ENCODE peak calls at places on chromosomes 11 and 22, in seven cellular contexts. R is gastrocnemius medialis; Q is AG09309; M is CD4-positive, alpha-beta memory T cell; L is BE2C; N is BJ; X is body of pancreas. H is an unnamed sample.

GRCh38 chr11:12287009-12287373 is 90.4 kb upstream of the PARVA start:
- DNase-seq in R (no peak), Q (peak; percentile 88), M (no peak), L (peak; percentile 25), N (peak; percentile 86), X (no peak), H (peak; percentile 96)

GRCh38 chr22:30028731-30029130 is 51.5 kb upstream of the HORMAD2 start:
- DNase-seq in R (no peak), Q (no peak), M (no peak), L (no peak), N (no peak), X (no peak), H (no peak)

GRCh38 chr11:80916180-80916811 is 1475.5 kb upstream of the TENM4 start:
- DNase-seq in R (no peak), Q (no peak), M (no peak), L (no peak), N (no peak), X (no peak), H (no peak)

GRCh38 chr11:74926304-74927030 is 22.4 kb downstream of the XRRA1 start:
- DNase-seq in R (no peak), Q (peak; percentile 57), M (no peak), L (no peak), N (no peak), X (no peak), H (no peak)

GRCh38 chr11:110431212-110432073 is 1.7 kb downstream of the FDX1 start:
- DNase-seq in R (no peak), Q (no peak), M (peak; percentile 22), L (no peak), N (no peak), X (no peak), H (peak; percentile 26)

GRCh38 chr11:75384438-75385080 is 14.8 kb upstream of the RPS3 start:
- DNase-seq in R (peak; percentile 32), Q (no peak), M (peak; percentile 76), L (peak; percentile 84), N (no peak), X (peak; percentile 82), H (peak; percentile 71)

GRCh38 chr11:56783448-56784041 is 35.0 kb upstream of the OR9G4 start:
- DNase-seq in R (no peak), Q (peak; percentile 38), M (peak; percentile 1), L (no peak), N (no peak), X (no peak), H (peak; percentile 75)

GRCh38 chr22:23403152-23403719 is 176.9 kb downstream of the IGLL1 start:
- DNase-seq in R (no peak), Q (no peak), M (no peak), L (no peak), N (no peak), X (no peak), H (no peak)

GRCh38 chr11:34680918-34681554 is 60.1 kb downstream of the EHF start:
- DNase-seq in R (no peak), Q (peak; percentile 13), M (no peak), L (no peak), N (peak; percentile 30), X (peak; percentile 9), H (peak; percentile 36)

GRCh38 chr22:20524004-20524481 is 16.6 kb downstream of the MED15 start:
- DNase-seq in R (no peak), Q (no peak), M (peak; percentile 42), L (no peak), N (no peak), X (no peak), H (peak; percentile 21)

GRCh38 chr11:126415669-126416420 is 60.4 kb downstream of the ST3GAL4 start:
- DNase-seq in R (no peak), Q (no peak), M (no peak), L (no peak), N (no peak), X (peak; percentile 49), H (peak; percentile 78)

GRCh38 chr22:36467042-36467810 is 14.2 kb downstream of the TXN2 start:
- DNase-seq in R (no peak), Q (no peak), M (no peak), L (peak; percentile 86), N (no peak), X (no peak), H (peak; percentile 87)

GRCh38 chr11:7383406-7383805 is 101.9 kb upstream of the OLFML1 start:
- DNase-seq in R (no peak), Q (no peak), M (no peak), L (no peak), N (no peak), X (no peak), H (no peak)

GRCh38 chr11:46849631-46850030 is 3.6 kb upstream of the CKAP5 start:
- DNase-seq in R (no peak), Q (no peak), M (no peak), L (no peak), N (no peak), X (no peak), H (no peak)

GRCh38 chr22:48560836-48561235 is 1266.8 kb downstream of the BRD1 start:
- DNase-seq in R (no peak), Q (no peak), M (no peak), L (no peak), N (no peak), X (no peak), H (no peak)

GRCh38 chr22:43326342-43326825 is 16.8 kb downstream of the SCUBE1 start:
- DNase-seq in R (no peak), Q (no peak), M (no peak), L (no peak), N (no peak), X (no peak), H (no peak)

GRCh38 chr11:96187779-96188624 is 155.0 kb downstream of the MAML2 start:
- DNase-seq in R (no peak), Q (peak; percentile 59), M (no peak), L (no peak), N (peak; percentile 65), X (no peak), H (peak; percentile 80)
- H3K4me3 ChIP-seq in R (no peak overlapping the region), Q (no peak overlapping the region), M (no peak overlapping the region), L (no peak overlapping the region), N (no peak overlapping the region), X (no peak overlapping the region), H (no peak overlapping the region)

GRCh38 chr22:19406281-19406811 is 25.2 kb downstream of the HIRA start:
- DNase-seq in R (no peak), Q (no peak), M (no peak), L (no peak), N (no peak), X (no peak), H (no peak)

GRCh38 chr22:19405133-19405532 is 26.4 kb downstream of the HIRA start:
- DNase-seq in R (no peak), Q (no peak), M (no peak), L (no peak), N (no peak), X (no peak), H (no peak)

GRCh38 chr22:19405652-19406051 is 25.9 kb downstream of the HIRA start:
- DNase-seq in R (no peak), Q (no peak), M (no peak), L (no peak), N (no peak), X (no peak), H (no peak)

GRCh38 chr22:19407649-19408606 is 23.6 kb downstream of the HIRA start:
- DNase-seq in R (no peak), Q (no peak), M (no peak), L (peak; percentile 90), N (no peak), X (peak; percentile 78), H (peak; percentile 30)

DNA sequence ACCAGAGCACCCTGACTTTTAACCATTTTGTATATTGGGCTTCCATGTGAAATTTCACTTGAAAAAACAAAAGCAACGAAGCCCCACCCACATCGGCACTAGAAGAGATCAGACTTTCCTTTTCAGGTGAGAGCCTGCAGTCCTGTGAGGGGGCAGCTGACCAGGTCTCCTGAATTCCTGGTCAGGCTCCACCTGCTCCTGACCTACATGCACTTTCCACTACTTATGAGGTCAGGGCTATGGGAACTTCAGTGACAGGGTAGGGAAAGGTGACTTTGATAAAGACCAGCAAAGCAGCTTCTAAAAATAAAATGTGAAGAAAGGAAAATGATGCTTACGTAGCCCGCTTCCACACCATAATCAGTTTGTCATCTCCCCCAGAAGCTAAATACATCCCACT is 24.7 kb downstream of the HIRA start:
- DNase-seq in R (no peak), Q (no peak), M (no peak), L (no peak), N (no peak), X (no peak), H (no peak)
- H3K4me3 ChIP-seq in R (no peak overlapping the region), Q (no peak overlapping the region), M (no peak overlapping the region), L (no peak overlapping the region), N (no peak overlapping the region), X (no peak overlapping the region), H (no peak overlapping the region)

GRCh38 chr11:66048525-66049313 is at the start of gene GAL3ST3:
- DNase-seq in R (no peak), Q (no peak), M (no peak), L (no peak), N (no peak), X (no peak), H (no peak)
- H3K4me3 ChIP-seq in R (no peak within 1 kb of the TSS), Q (no peak within 1 kb of the TSS), M (no peak within 1 kb of the TSS), L (peak within 1 kb of the TSS; percentile 35), N (no peak within 1 kb of the TSS), X (no peak within 1 kb of the TSS), H (no peak within 1 kb of the TSS)

GRCh38 chr22:37566329-37566837 is 6.1 kb downstream of the CDC42EP1 start:
- DNase-seq in R (no peak), Q (no peak), M (peak; percentile 50), L (no peak), N (no peak), X (no peak), H (no peak)

GRCh38 chr22:37564111-37564711 is 3.9 kb downstream of the CDC42EP1 start:
- DNase-seq in R (no peak), Q (no peak), M (no peak), L (no peak), N (no peak), X (no peak), H (peak; percentile 93)

GRCh38 chr22:37566903-37567798 is 6.9 kb downstream of the CDC42EP1 start:
- DNase-seq in R (peak; percentile 41), Q (no peak), M (peak; percentile 89), L (peak; percentile 87), N (no peak), X (peak; percentile 96), H (peak; percentile 69)

GRCh38 chr22:37567991-37568390 is 7.7 kb downstream of the CDC42EP1 start:
- DNase-seq in R (no peak), Q (no peak), M (no peak), L (no peak), N (no peak), X (no peak), H (no peak)

DNA sequence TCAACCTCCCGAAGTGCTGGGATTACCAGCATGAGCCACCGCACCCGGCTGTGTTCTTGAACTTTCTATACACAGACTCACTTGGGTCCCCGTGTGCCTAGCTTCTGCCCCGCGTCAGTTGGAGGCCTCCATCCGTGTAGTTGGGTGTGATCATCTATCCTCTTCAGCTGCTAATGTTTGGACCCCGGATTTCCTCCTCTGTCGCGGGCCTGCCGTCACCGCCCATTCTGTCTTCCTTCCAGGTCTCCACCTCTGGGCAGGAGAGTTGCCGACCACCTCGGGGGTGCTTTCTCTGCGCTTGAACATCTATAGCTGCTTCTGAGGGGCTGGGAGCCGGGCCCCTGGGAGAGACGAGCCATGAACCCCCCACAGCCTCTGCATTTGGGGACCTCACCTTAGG is 5.5 kb downstream of the CDC42EP1 start:
- DNase-seq in R (no peak), Q (no peak), M (no peak), L (no peak), N (no peak), X (no peak), H (no peak)
- H3K4me3 ChIP-seq in R (no peak overlapping the region), Q (no peak overlapping the region), M (no peak overlapping the region), L (no peak overlapping the region), N (no peak overlapping the region), X (no peak overlapping the region), H (no peak overlapping the region)

GRCh38 chr22:17370766-17371181 is 1.5 kb downstream of the CECR2 start:
- DNase-seq in R (no peak), Q (no peak), M (peak; percentile 4), L (no peak), N (no peak), X (no peak), H (no peak)
- H3K4me3 ChIP-seq in R (peak overlapping the region; percentile 77), Q (no peak overlapping the region), M (no peak overlapping the region), L (no peak overlapping the region), N (no peak overlapping the region), X (peak overlapping the region; percentile 65), H (peak overlapping the region; percentile 57)

H was measured in fibroblast of pulmonary artery.